ENCODE peak calls at places on chromosomes 11 and 22, in four cellular contexts. J, H, R and A are unnamed samples.
A peak's percentile ranks its signal among the peaks of the same experiment; 100 is the strongest.

GRCh38 chr11:94876645-94877445 is 96.5 kb downstream of the CWC15 start:
- DNase-seq in J (peak; percentile 58), H (peak; percentile 97), R (peak; percentile 92), A (peak; percentile 96)

GRCh38 chr11:31995525-31996123 is 95.2 kb upstream of the RCN1 start:
- DNase-seq in J (no peak), H (peak; percentile 14), R (no peak), A (peak; percentile 11)

GRCh38 chr11:35584321-35584720 is 33.9 kb upstream of the FJX1 start:
- DNase-seq in J (no peak), H (peak; percentile 39), R (no peak), A (no peak)

GRCh38 chr22:46714550-46714949 is 23.5 kb downstream of the CERK start:
- DNase-seq in J (no peak), H (peak; percentile 68), R (no peak), A (peak; percentile 57)

GRCh38 chr11:13368041-13368446 is 90.5 kb downstream of the BMAL1 start:
- DNase-seq in J (no peak), H (peak; percentile 15), R (no peak), A (no peak)

GRCh38 chr11:57308426-57309060 is 16.2 kb downstream of the TNKS1BP1 start:
- DNase-seq in J (no peak), H (no peak), R (peak; percentile 50), A (no peak)

GRCh38 chr11:61683961-61684869 is 4.0 kb downstream of the DAGLA start:
- DNase-seq in J (no peak), H (no peak), R (peak; percentile 32), A (no peak)

GRCh38 chr22:26656896-26657851 is at the start of gene MIAT:
- DNase-seq in J (no peak), H (no peak), R (no peak), A (no peak)

GRCh38 chr11:28673687-28674431 is 565.7 kb downstream of the METTL15 start:
- DNase-seq in J (no peak), H (no peak), R (no peak), A (peak; percentile 23)